ENCODE peak calls at places on chromosomes 13 and 19, in four cellular contexts. H, F, Q and X are unnamed samples.

GRCh38 chr19:42092350-42092749 is 16.4 kb downstream of the ZNF574 start:
- DNase-seq in H (peak), F (no peak), Q (no peak), X (no peak)

GRCh38 chr19:48195106-48195830 is 24.8 kb downstream of the ZSWIM9 start:
- DNase-seq in H (no peak), F (no peak), Q (no peak), X (no peak)

GRCh38 chr19:47036233-47036651 is 12.2 kb downstream of the TMEM160 start:
- DNase-seq in H (no peak), F (no peak), Q (no peak), X (no peak)

GRCh38 chr19:55712804-55713631 is 25.2 kb downstream of the NLRP9 start:
- DNase-seq in H (no peak), F (no peak), Q (no peak), X (no peak)

GRCh38 chr19:39397360-39398296 is 6.5 kb downstream of the MED29 start:
- DNase-seq in H (peak), F (peak), Q (peak), X (peak)

GRCh38 chr13:110628477-110628793 is 13.1 kb downstream of the NAXD start:
- DNase-seq in H (no peak), F (no peak), Q (no peak), X (no peak)

GRCh38 chr13:41622545-41623429 is 165.4 kb downstream of the RGCC start:
- DNase-seq in H (no peak), F (no peak), Q (peak), X (no peak)

GRCh38 chr19:28217064-28217463 is 995.9 kb downstream of the UQCRFS1 start:
- DNase-seq in H (no peak), F (no peak), Q (no peak), X (no peak)

GRCh38 chr13:113636266-113636963 is 21.6 kb downstream of the ATP4B start:
- DNase-seq in H (no peak), F (no peak), Q (no peak), X (no peak)

GRCh38 chr13:92547256-92547655 is 679.4 kb upstream of the GPC6 start:
- DNase-seq in H (no peak), F (no peak), Q (peak), X (no peak)

GRCh38 chr13:29579094-29579493 is 16.4 kb downstream of the SLC7A1 start:
- DNase-seq in H (no peak), F (no peak), Q (no peak), X (no peak)

GRCh38 chr19:22783651-22784050 is 300 bp downstream of the ZNF99 start:
- DNase-seq in H (no peak), F (no peak), Q (no peak), X (no peak)

GRCh38 chr13:97344250-97345175 is 89.5 kb upstream of the RAP2A start:
- DNase-seq in H (no peak), F (peak), Q (peak), X (peak)

GRCh38 chr19:49469828-49470614 is 4.0 kb upstream of the FLT3LG start:
- DNase-seq in H (no peak), F (no peak), Q (peak), X (no peak)

GRCh38 chr13:101433895-101434294 is 17.6 kb upstream of the NALCN start:
- DNase-seq in H (no peak), F (no peak), Q (no peak), X (no peak)

GRCh38 chr13:110702591-110703526 is 3.1 kb downstream of the CARS2 start:
- DNase-seq in H (no peak), F (no peak), Q (peak), X (no peak)

GRCh38 chr19:46489445-46490272 is 6.0 kb downstream of the PNMA8B start:
- DNase-seq in H (no peak), F (no peak), Q (peak), X (no peak)

GRCh38 chr13:109602356-109602755 is 184.0 kb downstream of the IRS2 start:
- DNase-seq in H (no peak), F (no peak), Q (no peak), X (no peak)

GRCh38 chr19:58181902-58182576 is 822 bp upstream of the ZNF274 start:
- DNase-seq in H (peak), F (peak), Q (no peak), X (peak)

GRCh38 chr19:6048808-6049405 is 61.4 kb downstream of the RFX2 start:
- DNase-seq in H (peak), F (peak), Q (peak), X (peak)

GRCh38 chr13:20686863-20687579 is 16.5 kb upstream of the IL17D start:
- DNase-seq in H (no peak), F (no peak), Q (no peak), X (no peak)

GRCh38 chr13:27022571-27023311 is 148.9 kb downstream of the USP12 start:
- DNase-seq in H (peak), F (no peak), Q (peak), X (peak)

GRCh38 chr13:91661692-91662490 is 263.5 kb downstream of the GPC5 start:
- DNase-seq in H (no peak), F (no peak), Q (no peak), X (no peak)

GRCh38 chr13:73194310-73194709 is 135.5 kb downstream of the KLF5 start:
- DNase-seq in H (no peak), F (no peak), Q (no peak), X (peak)

GRCh38 chr19:50333737-50334617 is 4.8 kb upstream of the KCNC3 start:
- DNase-seq in H (peak), F (peak), Q (no peak), X (no peak)

GRCh38 chr13:93004919-93005318 is 221.7 kb upstream of the GPC6 start:
- DNase-seq in H (no peak), F (no peak), Q (peak), X (peak)

GRCh38 chr13:59266478-59267063 is 897.2 kb downstream of the DIAPH3 start:
- DNase-seq in H (no peak), F (no peak), Q (no peak), X (no peak)

GRCh38 chr19:48553676-48554384 is 1.9 kb downstream of the SULT2B1 start:
- DNase-seq in H (peak), F (no peak), Q (peak), X (peak)

GRCh38 chr13:111123221-111123620 is 8.1 kb downstream of the ARHGEF7 start:
- DNase-seq in H (no peak), F (no peak), Q (no peak), X (no peak)

GRCh38 chr13:93029536-93029935 is 197.1 kb upstream of the GPC6 start:
- DNase-seq in H (no peak), F (no peak), Q (peak), X (no peak)

GRCh38 chr13:31485183-31485582 is 254.1 kb upstream of the RXFP2 start:
- DNase-seq in H (no peak), F (no peak), Q (no peak), X (no peak)

GRCh38 chr13:27379694-27380596 is 44.5 kb upstream of the GTF3A start:
- DNase-seq in H (peak), F (peak), Q (peak), X (peak)

GRCh38 chr19:16062789-16063188 is 13.5 kb upstream of the TPM4 start:
- DNase-seq in H (no peak), F (peak), Q (no peak), X (no peak)

GRCh38 chr13:92513672-92514071 is 712.9 kb upstream of the GPC6 start:
- DNase-seq in H (no peak), F (no peak), Q (peak), X (no peak)

GRCh38 chr19:41795031-41795461 is 1.3 kb upstream of the CEACAM3 start:
- DNase-seq in H (peak), F (peak), Q (peak), X (peak)

GRCh38 chr19:38506723-38507550 is 73.4 kb downstream of the RYR1 start:
- DNase-seq in H (peak), F (peak), Q (no peak), X (peak)

GRCh38 chr13:38141792-38142191 is 207.9 kb upstream of the UFM1 start:
- DNase-seq in H (no peak), F (no peak), Q (no peak), X (no peak)

GRCh38 chr19:1172353-1173159 is 1.5 kb downstream of the SBNO2 start:
- DNase-seq in H (no peak), F (no peak), Q (peak), X (no peak)

GRCh38 chr19:41302624-41303351 is 7.2 kb upstream of the CCDC97 start:
- DNase-seq in H (no peak), F (no peak), Q (no peak), X (no peak)

DNA sequence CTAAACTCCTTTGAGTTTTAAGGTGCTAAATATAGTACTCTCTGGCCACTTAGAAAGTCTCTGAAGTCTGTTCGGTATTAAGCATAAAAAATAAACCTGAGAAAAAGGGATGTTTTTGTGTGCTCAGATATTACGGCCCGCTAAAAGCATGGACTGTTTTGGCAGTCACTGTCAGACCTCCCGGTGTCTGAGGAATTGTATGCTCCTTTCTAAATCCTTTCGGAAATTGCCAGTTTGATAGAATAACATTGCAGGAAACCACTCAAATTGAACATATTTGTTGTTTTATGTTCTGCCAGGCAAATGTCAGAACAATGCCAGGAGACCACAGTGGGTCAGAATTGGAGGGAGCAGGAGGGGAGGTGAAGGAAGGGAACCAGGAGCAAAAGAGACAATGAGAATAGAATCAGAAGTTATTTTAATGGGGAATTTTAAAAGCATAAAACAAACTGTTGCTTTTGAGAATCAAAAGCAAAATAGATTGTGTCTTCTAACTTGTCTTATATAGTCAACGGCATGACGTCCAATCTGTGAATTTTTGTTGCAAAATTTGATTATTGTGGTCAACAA is 257.3 kb downstream of the SPRY2 start:
- DNase-seq in H (no peak), F (no peak), Q (peak), X (no peak)
- TF ChIP-seq BHLHE40 in H (no peak), F (no peak), Q (no peak), X (no peak)

DNA sequence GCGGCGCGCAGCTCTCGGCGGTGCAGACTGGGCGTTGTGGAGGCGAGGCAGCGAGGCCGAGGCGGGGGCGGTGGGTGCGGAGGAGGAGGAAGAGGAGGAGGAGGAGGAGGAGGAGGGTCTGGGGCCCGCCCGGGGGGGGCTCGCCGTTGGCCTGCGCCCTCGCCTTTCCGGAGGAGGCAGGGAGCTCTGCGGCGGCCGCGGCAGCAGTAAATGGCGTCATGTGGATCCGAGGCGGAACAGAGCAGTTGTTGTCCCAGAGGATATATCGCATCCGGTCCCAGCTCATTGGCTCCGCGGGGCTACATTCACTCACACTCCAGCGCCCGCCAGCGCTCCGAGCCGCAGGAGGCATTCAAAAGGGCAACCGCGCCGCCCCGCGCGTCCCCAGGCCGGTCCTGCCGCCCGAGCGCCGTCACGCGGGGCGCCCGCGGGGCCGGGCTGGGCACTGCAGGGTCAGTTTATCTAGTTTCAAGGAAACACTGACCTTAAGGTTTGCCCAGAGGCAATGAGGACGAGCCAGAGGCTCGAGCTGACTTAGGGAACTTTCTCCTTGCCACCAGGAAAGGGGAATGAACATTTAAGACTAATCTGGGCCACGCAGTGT is at the start of gene SPRY2:
- DNase-seq in H (peak), F (peak), Q (peak), X (peak)
- TF ChIP-seq BHLHE40 in H (no peak), F (no peak), Q (peak), X (peak)

GRCh38 chr13:50587122-50587521 is 256.4 kb downstream of the DLEU7 start:
- DNase-seq in H (no peak), F (no peak), Q (no peak), X (no peak)

GRCh38 chr13:50589651-50590054 is 253.8 kb downstream of the DLEU7 start:
- DNase-seq in H (no peak), F (no peak), Q (peak), X (no peak)

GRCh38 chr13:50588736-50589135 is 254.8 kb downstream of the DLEU7 start:
- DNase-seq in H (no peak), F (no peak), Q (no peak), X (no peak)

GRCh38 chr13:50587839-50588373 is 255.6 kb downstream of the DLEU7 start:
- DNase-seq in H (no peak), F (no peak), Q (no peak), X (no peak)

DNA sequence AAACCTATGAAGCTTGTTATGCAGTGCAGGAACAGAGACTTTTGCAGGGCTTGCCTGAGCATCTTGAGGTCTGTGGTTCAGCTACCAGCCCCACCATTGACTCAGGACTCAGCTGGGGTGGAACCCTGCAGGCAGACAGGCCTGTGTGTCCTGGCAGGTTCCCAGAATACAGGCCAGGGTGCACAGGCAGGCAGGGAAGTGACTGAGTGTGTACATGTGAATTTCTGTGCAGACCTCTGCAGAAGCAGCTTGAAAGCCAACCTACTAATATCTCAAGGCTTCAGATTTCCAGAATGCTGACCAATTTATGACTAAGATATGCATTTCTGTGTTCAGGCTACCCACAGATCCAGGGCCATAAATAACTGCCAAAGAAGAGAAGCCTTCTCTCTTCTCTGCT is 254.4 kb downstream of the DLEU7 start:
- DNase-seq in H (no peak), F (no peak), Q (peak), X (no peak)
- TF ChIP-seq BHLHE40 in H (no peak), F (no peak), Q (no peak), X (no peak)

GRCh38 chr13:45149964-45150363 is 29.7 kb downstream of the GTF2F2 start:
- DNase-seq in H (no peak), F (no peak), Q (peak), X (no peak)
- TF ChIP-seq BHLHE40 in H (no peak), F (no peak), Q (no peak), X (no peak)

DNA sequence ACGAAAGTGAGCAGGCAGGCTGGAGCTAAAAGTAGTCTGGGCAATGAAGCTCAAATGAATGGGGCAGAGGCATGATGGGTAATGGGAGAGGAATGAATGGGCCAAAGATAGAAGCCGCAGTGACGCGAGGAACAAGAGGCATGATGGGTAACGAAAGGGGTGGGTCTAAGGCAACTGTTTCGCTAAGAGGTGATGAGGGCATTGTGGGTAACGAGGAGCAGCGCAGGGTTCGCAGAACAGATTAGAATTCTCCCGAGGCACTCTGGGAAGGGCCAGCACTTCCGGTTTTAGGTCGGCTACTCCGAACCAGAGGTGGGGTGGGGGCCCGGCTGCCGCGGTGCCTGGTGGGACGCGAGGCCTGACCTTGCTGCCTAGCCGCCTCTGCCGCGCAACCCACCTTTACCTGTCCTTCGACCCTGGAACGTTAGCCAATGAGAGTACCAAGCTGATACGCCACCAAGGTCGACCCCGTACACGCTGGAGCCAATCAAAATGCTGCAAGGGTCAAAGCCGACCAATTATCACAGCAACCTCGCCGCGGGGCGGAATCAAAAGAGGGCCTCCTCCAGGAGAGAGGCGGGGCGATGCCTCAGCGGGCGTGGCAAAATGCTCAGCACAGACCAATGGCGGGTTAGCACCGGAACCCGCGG is 563 bp upstream of the TOMM40 start:
- DNase-seq in H (peak), F (peak), Q (peak), X (peak)
- TF ChIP-seq BHLHE40 in H (no peak), F (no peak), Q (no peak), X (no peak)

GRCh38 chr19:17522988-17523872 is 11.8 kb downstream of the PGLS start:
- DNase-seq in H (no peak), F (no peak), Q (no peak), X (no peak)
- TF ChIP-seq BHLHE40 in H (no peak), F (no peak), Q (no peak), X (no peak)

GRCh38 chr13:32904271-32904670 is 112.0 kb upstream of the KL start:
- DNase-seq in H (no peak), F (no peak), Q (no peak), X (no peak)

GRCh38 chr13:32902898-32903297 is 113.3 kb upstream of the KL start:
- DNase-seq in H (no peak), F (no peak), Q (peak), X (no peak)

GRCh38 chr13:32903720-32904119 is 112.5 kb upstream of the KL start:
- DNase-seq in H (no peak), F (no peak), Q (no peak), X (no peak)

GRCh38 chr13:32905063-32905863 is 111.0 kb upstream of the KL start:
- DNase-seq in H (no peak), F (no peak), Q (peak), X (no peak)

DNA sequence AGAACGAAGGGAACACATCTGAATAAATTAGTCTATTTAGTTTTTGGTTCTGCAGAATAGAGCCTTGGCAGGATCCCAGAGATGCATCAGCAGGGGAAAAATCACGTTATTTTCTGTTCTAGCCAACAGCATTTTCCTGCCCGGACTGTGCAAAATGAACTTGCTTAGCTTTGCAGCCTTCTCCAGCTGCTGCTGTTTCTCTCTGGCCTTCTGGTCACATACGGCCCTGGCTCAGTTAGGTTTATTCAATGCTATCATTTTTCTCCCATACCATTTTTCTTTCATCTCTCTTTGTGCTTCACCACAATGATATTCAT is 110.4 kb upstream of the KL start:
- DNase-seq in H (no peak), F (no peak), Q (peak), X (no peak)
- TF ChIP-seq BHLHE40 in H (no peak), F (no peak), Q (no peak), X (no peak)

GRCh38 chr19:9981406-9982260 is 28.7 kb downstream of the COL5A3 start:
- DNase-seq in H (no peak), F (no peak), Q (no peak), X (no peak)

GRCh38 chr19:9989504-9989903 is 20.8 kb downstream of the COL5A3 start:
- DNase-seq in H (no peak), F (no peak), Q (no peak), X (no peak)

GRCh38 chr19:9991425-9992191 is 18.7 kb downstream of the COL5A3 start:
- DNase-seq in H (no peak), F (no peak), Q (no peak), X (no peak)

DNA sequence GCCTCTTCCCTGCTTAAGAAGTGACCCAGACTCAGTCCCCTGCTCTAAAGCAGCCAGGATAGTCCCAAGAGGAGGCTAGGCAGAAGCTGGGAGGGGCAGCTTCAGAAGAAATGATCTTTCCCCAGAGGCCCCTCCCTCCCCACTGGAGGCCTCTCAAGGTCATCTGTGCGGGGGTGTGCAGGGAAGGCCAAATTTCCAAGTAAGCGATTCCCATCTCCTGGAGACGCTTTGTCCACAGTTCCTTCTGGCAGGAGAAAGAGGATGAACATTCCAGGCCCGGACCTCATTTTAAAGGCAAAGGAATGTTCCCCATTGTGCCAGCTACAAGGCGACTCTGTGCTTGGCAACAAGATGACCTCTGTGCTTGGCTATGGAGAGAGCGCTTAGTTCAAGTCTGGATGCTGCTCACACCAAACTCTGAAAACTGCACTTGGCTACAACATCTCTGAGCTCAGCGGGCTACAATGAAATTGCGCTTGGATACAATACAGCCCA is 23.5 kb downstream of the COL5A3 start:
- DNase-seq in H (no peak), F (no peak), Q (peak), X (no peak)
- TF ChIP-seq BHLHE40 in H (no peak), F (no peak), Q (no peak), X (no peak)

GRCh38 chr19:7962644-7963268 is 19.3 kb upstream of the TIMM44 start:
- DNase-seq in H (no peak), F (no peak), Q (no peak), X (no peak)

GRCh38 chr19:7963566-7963965 is 20.1 kb upstream of the TIMM44 start:
- DNase-seq in H (no peak), F (no peak), Q (no peak), X (no peak)

GRCh38 chr19:7968008-7968795 is 24.7 kb upstream of the TIMM44 start:
- DNase-seq in H (no peak), F (no peak), Q (no peak), X (no peak)

GRCh38 chr19:7965921-7966665 is 22.6 kb upstream of the TIMM44 start:
- DNase-seq in H (no peak), F (no peak), Q (no peak), X (no peak)

GRCh38 chr19:7965259-7965841 is 21.9 kb upstream of the TIMM44 start:
- DNase-seq in H (no peak), F (no peak), Q (no peak), X (no peak)
- TF ChIP-seq BHLHE40 in H (no peak), F (no peak), Q (no peak), X (no peak)